ENCODE peak calls at places on chromosomes 2 and 18, in eight cellular contexts. U is activated CD8-positive, alpha-beta memory T cell treated with anti-CD3 and anti-CD28 coated beads for 48 hours; C is stimulated activated naive B cell treated with anti-CD40 and anti-IgM and Interleukin-4, amounts not matched to agents 10 μg/mL and 1 μg/mL and 100 μg/mL, for 72 hours; P is stimulated activated CD4-positive, alpha-beta T cell treated with anti-CD3 and anti-CD28 coated beads, Interleukin-2, amount 100 ng/mL, for 48 hours; E is SHP77; A is NCI-H510A treated with DMSO at 0.1 percent for 48 hours; O is cerebellum; W is astrocyte of the spinal cord. D is an unnamed sample.

GRCh38 chr2:101985101-101985792 is 6.5 kb upstream of the IL1R2 start:
- DNase-seq in C (no peak), U (no peak), P (no peak), A (no peak), E (no peak), O (no peak), W (no peak), D (no peak)

GRCh38 chr18:69492861-69493260 is 92.2 kb downstream of the DOK6 start:
- DNase-seq in O (no peak), U (no peak), P (no peak), C (no peak), W (no peak), E (no peak), A (no peak), D (no peak)

GRCh38 chr2:134718095-134718955 is 475 bp downstream of the TMEM163 start:
- DNase-seq in C (no peak), O (peak), P (no peak), A (peak), W (no peak), E (no peak), U (no peak), D (no peak)

GRCh38 chr18:79856119-79857080 is 58.7 kb downstream of the KCNG2 start:
- DNase-seq in A (no peak), C (peak), U (no peak), W (no peak), P (no peak), O (no peak), E (peak), D (no peak)

GRCh38 chr2:230671117-230671516 is 41.5 kb upstream of the CAB39 start:
- DNase-seq in P (no peak), U (no peak), W (peak), C (no peak), O (no peak), E (no peak), A (no peak), D (no peak)

GRCh38 chr2:98134601-98135000 is 47.6 kb downstream of the VWA3B start:
- DNase-seq in O (no peak), U (no peak), W (peak), A (no peak), P (no peak), C (no peak), E (no peak), D (no peak)

GRCh38 chr2:65562890-65563289 is 130.5 kb upstream of the SPRED2 start:
- DNase-seq in A (no peak), C (no peak), W (no peak), U (no peak), O (peak), E (no peak), P (no peak), D (no peak)

GRCh38 chr2:140842110-140842509 is 1288.7 kb downstream of the LRP1B start:
- DNase-seq in E (no peak), A (no peak), U (no peak), P (no peak), W (no peak), O (no peak), C (no peak), D (no peak)

GRCh38 chr18:34121157-34121807 is 103.4 kb downstream of the NOL4 start:
- DNase-seq in E (no peak), A (peak), P (no peak), O (no peak), C (no peak), U (no peak), W (peak), D (no peak)

GRCh38 chr2:7860693-7861092 is 821.2 kb upstream of the ID2 start:
- DNase-seq in W (peak), C (no peak), O (no peak), E (no peak), A (no peak), U (no peak), P (no peak), D (peak)

GRCh38 chr2:96730212-96730611 is 9.7 kb downstream of the LMAN2L start:
- DNase-seq in P (no peak), E (no peak), U (no peak), W (peak), A (no peak), O (no peak), C (no peak), D (no peak)

GRCh38 chr18:10035306-10035991 is 121.6 kb downstream of the VAPA start:
- DNase-seq in W (no peak), U (no peak), A (peak), E (no peak), O (no peak), P (no peak), C (no peak), D (no peak)

GRCh38 chr2:23859983-23860382 is 66.9 kb downstream of the ATAD2B start:
- DNase-seq in U (no peak), A (no peak), C (no peak), W (no peak), O (no peak), P (no peak), E (no peak), D (no peak)

GRCh38 chr18:45839415-45840395 is 14.2 kb downstream of the SIGLEC15 start:
- DNase-seq in E (no peak), W (peak), A (peak), O (no peak), U (no peak), C (no peak), P (no peak), D (peak)

GRCh38 chr2:159192519-159192918 is 94.0 kb downstream of the WDSUB1 start:
- DNase-seq in C (no peak), U (no peak), O (no peak), A (no peak), W (no peak), E (no peak), P (no peak), D (no peak)

D was measured in NCI-H2029.